ENCODE peak calls at places on chromosomes 16 and 17, in ten cellular contexts. V is cardiac septum, E is NCI-H1436, T is PC-9, H is Kasumi-1, R is HuH-7.5, A is AG09319, G is iris pigment epithelial cell, L is LoVo, B is T-helper 22 cell. W is an unnamed sample.

GRCh38 chr17:80395402-80396151 is 19.4 kb upstream of the ENDOV start:
- DNase-seq in V (no peak), E (no peak), T (no peak), H (peak), R (no peak), A (no peak), G (no peak), L (no peak), B (no peak), W (no peak)

GRCh38 chr17:76155988-76156661 is 15.1 kb upstream of the FOXJ1 start:
- DNase-seq in V (no peak), E (no peak), T (no peak), H (no peak), R (no peak), A (no peak), G (no peak), L (no peak), B (no peak), W (no peak)

GRCh38 chr17:57085448-57086068 is 512 bp downstream of the AKAP1 start:
- DNase-seq in V (no peak), E (peak), T (peak), H (peak), R (peak), A (no peak), G (peak), L (peak), B (peak), W (peak)

GRCh38 chr17:21029032-21029431 is 13.8 kb downstream of the USP22 start:
- DNase-seq in V (no peak), E (no peak), T (no peak), H (no peak), R (no peak), A (no peak), G (peak), L (no peak), B (no peak), W (peak)

GRCh38 chr17:60421273-60422161 is 772 bp upstream of the CHCT1 start:
- DNase-seq in V (peak), E (no peak), T (no peak), H (peak), R (peak), A (no peak), G (peak), L (peak), B (peak), W (peak)

GRCh38 chr16:85403693-85404092 is 209.4 kb upstream of the GSE1 start:
- DNase-seq in V (peak), E (no peak), T (no peak), H (no peak), R (no peak), A (no peak), G (no peak), L (no peak), B (no peak), W (no peak)

GRCh38 chr17:77089118-77089477 is 51.7 kb upstream of the SEC14L1 start:
- DNase-seq in V (no peak), E (no peak), T (no peak), H (no peak), R (no peak), A (no peak), G (peak), L (peak), B (no peak), W (peak)

GRCh38 chr17:7704601-7705268 is at the start of gene EFNB3:
- DNase-seq in V (no peak), E (peak), T (no peak), H (peak), R (no peak), A (no peak), G (no peak), L (no peak), B (no peak), W (peak)

GRCh38 chr16:88319116-88319965 is 63.4 kb upstream of the ZNF469 start:
- DNase-seq in V (no peak), E (no peak), T (no peak), H (no peak), R (no peak), A (no peak), G (no peak), L (no peak), B (no peak), W (no peak)

GRCh38 chr16:72921620-72922019 is 126.3 kb downstream of the ZFHX3 start:
- DNase-seq in V (peak), E (no peak), T (no peak), H (no peak), R (no peak), A (no peak), G (peak), L (no peak), B (no peak), W (peak)

GRCh38 chr16:1971678-1972489 is at the start of gene TBL3:
- DNase-seq in V (peak), E (peak), T (peak), H (peak), R (peak), A (peak), G (peak), L (peak), B (peak), W (peak)

W was measured in astrocyte of the hippocampus.